ENCODE peak calls at places on chromosomes 13 and 19, in nine cellular contexts. P, F, S, L, X, E, R, V and K are unnamed samples.

GRCh38 chr13:75643182-75643581 is 7.1 kb downstream of the LMO7 start:
- DNase-seq in L (no peak), X (no peak), S (no peak), V (no peak), E (no peak), R (no peak), P (no peak), F (no peak), K (no peak)

GRCh38 chr19:11881151-11881800 is 6.3 kb upstream of the ZNF69 start:
- DNase-seq in X (peak; percentile 70), F (peak; percentile 85), E (peak; percentile 70), L (peak; percentile 89), S (peak; percentile 84), V (peak; percentile 23), P (peak; percentile 56), R (peak; percentile 63), K (peak; percentile 72)

GRCh38 chr19:54724142-54724541 is at the start of gene KIR3DL3:
- DNase-seq in S (no peak), X (no peak), L (no peak), V (no peak), F (no peak), P (no peak), E (no peak), R (no peak), K (no peak)

GRCh38 chr19:50667759-50668231 is 18.6 kb downstream of the C19orf81 start:
- DNase-seq in X (no peak), S (no peak), V (no peak), P (no peak), L (peak; percentile 39), F (no peak), E (no peak), R (no peak), K (no peak)

GRCh38 chr19:13398780-13399726 is 107.2 kb downstream of the CACNA1A start:
- DNase-seq in L (no peak), E (no peak), F (no peak), X (peak; percentile 95), R (no peak), P (peak; percentile 99), V (peak; percentile 80), S (no peak), K (no peak)

GRCh38 chr13:111662451-111662850 is 342.0 kb downstream of the TEX29 start:
- DNase-seq in L (no peak), V (no peak), F (no peak), S (no peak), R (no peak), X (no peak), E (no peak), P (no peak), K (no peak)

GRCh38 chr19:47028372-47028672 is 8.7 kb downstream of the NPAS1 start:
- DNase-seq in X (no peak), L (peak; percentile 64), S (no peak), V (no peak), E (peak; percentile 78), R (no peak), F (peak; percentile 64), P (no peak), K (no peak)

GRCh38 chr13:27289016-27289665 is 18.5 kb downstream of the RASL11A start:
- DNase-seq in E (no peak), V (no peak), L (no peak), P (no peak), F (no peak), S (no peak), X (no peak), R (no peak), K (no peak)

GRCh38 chr19:33392341-33393285 is 19.1 kb downstream of the CEBPG start:
- DNase-seq in F (no peak), X (no peak), P (no peak), S (peak; percentile 72), V (no peak), L (no peak), E (peak; percentile 89), R (no peak), K (no peak)

DNA sequence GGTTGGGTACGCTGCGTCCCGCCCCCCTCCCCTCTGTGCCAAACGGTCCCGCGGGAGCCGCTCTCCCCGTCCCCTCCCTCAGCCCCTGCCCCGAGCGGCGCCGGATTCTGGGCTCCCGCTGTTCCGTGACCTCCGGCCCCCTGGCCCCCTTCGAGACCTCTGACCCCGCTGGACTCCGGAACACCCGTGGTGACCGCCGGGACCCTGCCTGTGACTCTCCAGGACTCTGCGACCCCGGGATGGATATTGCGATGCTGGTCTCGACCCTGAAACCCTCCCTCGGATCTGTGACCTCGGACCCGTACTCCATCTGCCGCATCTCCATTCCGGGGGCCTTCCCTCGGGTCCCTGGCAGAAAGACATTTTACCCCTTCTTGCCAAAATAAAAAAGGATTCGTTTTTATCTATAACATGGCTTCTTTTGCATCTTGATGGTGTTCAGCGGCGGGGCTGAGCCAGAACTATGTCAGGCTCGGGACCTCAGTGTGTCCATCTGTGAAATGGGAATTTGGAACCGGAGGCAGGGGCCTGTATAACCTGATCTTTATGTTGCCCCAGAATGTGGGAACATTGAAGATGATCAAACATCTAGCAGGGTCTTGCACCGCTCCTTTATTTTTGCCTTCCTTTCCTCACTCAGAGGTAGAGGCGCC is 654 bp upstream of the MEGF8 start:
- DNase-seq in R (no peak), X (no peak), S (no peak), V (no peak), P (no peak), F (peak; percentile 47), E (no peak), L (no peak), K (no peak)
- H3K4me3 ChIP-seq in R (peak overlapping the region; percentile 45), X (peak overlapping the region; percentile 32), S (no peak overlapping the region), V (no peak overlapping the region), P (peak overlapping the region; percentile 9), F (peak overlapping the region; percentile 41), E (peak overlapping the region; percentile 14), L (peak overlapping the region; percentile 55), K (peak overlapping the region; percentile 59)

GRCh38 chr19:15251010-15251748 is 18.9 kb upstream of the EPHX3 start:
- DNase-seq in X (peak; percentile 81), L (no peak), P (no peak), S (no peak), F (no peak), E (no peak), R (no peak), V (no peak), K (no peak)
- TF ChIP-seq EZH2phosphoT487 in X (no peak), L (no peak), P (no peak), S (no peak), F (no peak), E (no peak), R (no peak), V (no peak), K (no peak)

DNA sequence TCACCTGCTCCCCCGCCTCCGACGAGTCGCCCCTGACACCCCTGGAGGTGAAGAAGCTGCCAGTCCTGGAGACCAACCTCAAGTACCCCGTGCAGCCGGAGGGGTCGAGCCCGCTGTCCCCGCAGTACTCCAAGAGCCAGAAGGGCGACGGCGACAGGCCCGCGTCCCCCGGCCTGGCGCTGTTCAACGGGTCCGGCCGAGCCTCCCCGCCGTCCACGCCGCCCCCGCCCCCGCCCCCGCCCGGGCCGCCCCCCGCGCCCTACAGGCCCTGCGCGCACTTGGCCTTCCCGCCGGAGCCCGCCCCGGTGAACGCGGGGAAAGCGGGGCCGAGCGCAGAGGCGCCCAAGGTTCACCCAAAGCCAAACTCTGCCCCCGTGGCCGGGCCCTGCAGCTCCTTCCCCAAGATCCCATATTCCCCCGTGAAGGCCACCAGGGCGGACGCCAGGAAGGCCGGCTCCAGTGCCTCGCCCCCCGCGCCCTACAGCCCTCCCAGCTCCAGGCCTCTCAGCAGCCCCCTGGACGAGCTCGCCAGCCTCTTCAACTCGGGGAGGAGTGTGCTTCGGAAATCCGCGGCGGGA is 511.5 kb downstream of the MYO16 start:
- DNase-seq in E (peak; percentile 73), S (no peak), V (no peak), R (no peak), P (no peak), F (no peak), L (peak; percentile 25), X (no peak), K (no peak)
- H3K4me3 ChIP-seq in E (peak overlapping the region; percentile 45), S (no peak overlapping the region), V (no peak overlapping the region), R (no peak overlapping the region), P (no peak overlapping the region), F (no peak overlapping the region), L (peak overlapping the region; percentile 45), X (no peak overlapping the region), K (no peak overlapping the region)

DNA sequence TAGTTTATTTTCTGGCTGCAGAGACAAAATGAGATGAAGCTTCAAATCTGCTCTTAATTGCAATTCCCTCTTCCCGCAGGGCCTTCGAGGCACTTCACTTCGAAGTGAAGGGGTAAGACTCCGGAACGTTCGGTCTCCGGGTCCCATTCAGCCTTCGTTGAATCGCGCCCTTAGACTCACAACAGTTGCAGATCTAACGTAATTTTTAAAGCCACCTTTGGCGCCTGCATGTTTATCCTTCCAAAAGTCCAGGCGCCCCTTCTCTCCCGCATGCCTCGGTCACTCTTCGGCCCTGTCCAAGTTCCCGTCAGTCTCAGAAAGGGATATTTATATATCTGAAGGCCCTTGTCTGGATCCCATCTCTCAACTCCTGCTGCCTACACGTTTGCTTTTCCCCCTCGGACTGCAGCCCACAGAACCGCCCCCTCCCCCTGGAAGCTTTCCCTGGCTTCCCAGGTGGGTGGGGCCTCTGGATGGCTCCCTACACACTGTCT is 912 bp upstream of the KCTD12 start:
- DNase-seq in R (no peak), X (no peak), S (peak; percentile 23), P (no peak), F (peak; percentile 48), V (no peak), L (peak; percentile 46), E (peak; percentile 26), K (no peak)
- TF ChIP-seq EZH2phosphoT487 in R (no peak), X (no peak), S (no peak), P (no peak), F (no peak), V (no peak), L (no peak), E (no peak), K (no peak)